ENCODE peak calls at places on chromosome 21, in nine cellular contexts. B is neural crest cell, D is breast epithelium, J is fibroblast of pulmonary artery, U is H9, T is osteocyte, Y is A549, E is uterus, F is transverse colon. H is an unnamed sample.

GRCh38 chr21:42358937-42359336 is 7.4 kb downstream of the TFF1 start:
- DNase-seq in B (no peak), D (no peak), J (no peak), U (no peak), T (no peak), Y (no peak), E (no peak), F (no peak), H (no peak)

GRCh38 chr21:26513212-26513611 is 59.9 kb downstream of the CYYR1 start:
- DNase-seq in B (no peak), D (no peak), J (peak), U (no peak), T (no peak), Y (no peak), E (no peak), F (no peak), H (no peak)

GRCh38 chr21:41894922-41895557 is 15.9 kb upstream of the PRDM15 start:
- DNase-seq in B (no peak), D (no peak), J (peak), U (no peak), T (no peak), Y (no peak), E (no peak), F (no peak), H (no peak)

GRCh38 chr21:15138475-15138874 is 73.7 kb upstream of the NRIP1 start:
- DNase-seq in B (no peak), D (no peak), J (no peak), U (no peak), T (no peak), Y (no peak), E (no peak), F (peak), H (no peak)

GRCh38 chr21:39788383-39788782 is 43.4 kb downstream of the IGSF5 start:
- DNase-seq in B (peak), D (peak), J (peak), U (peak), T (no peak), Y (peak), E (peak), F (peak), H (peak)

GRCh38 chr21:39041815-39042214 is 141.4 kb downstream of the PSMG1 start:
- DNase-seq in B (no peak), D (no peak), J (no peak), U (no peak), T (no peak), Y (no peak), E (no peak), F (no peak), H (no peak)

GRCh38 chr21:33212159-33212851 is 17.4 kb upstream of the IFNAR2 start:
- DNase-seq in B (no peak), D (no peak), J (peak), U (no peak), T (no peak), Y (no peak), E (no peak), F (no peak), H (no peak)

GRCh38 chr21:15301014-15301413 is 236.2 kb upstream of the NRIP1 start:
- DNase-seq in B (no peak), D (no peak), J (no peak), U (no peak), T (no peak), Y (peak), E (no peak), F (no peak), H (no peak)

GRCh38 chr21:16838330-16838729 is 674.5 kb upstream of the CXADR start:
- DNase-seq in B (no peak), D (no peak), J (peak), U (no peak), T (no peak), Y (no peak), E (no peak), F (no peak), H (no peak)

GRCh38 chr21:14243461-14243860 is 27.5 kb downstream of the RBM11 start:
- DNase-seq in B (no peak), D (no peak), J (no peak), U (no peak), T (no peak), Y (no peak), E (no peak), F (no peak), H (no peak)

GRCh38 chr21:42145569-42146250 is 73.2 kb upstream of the ABCG1 start:
- DNase-seq in B (peak), D (peak), J (peak), U (peak), T (no peak), Y (peak), E (peak), F (peak), H (peak)

GRCh38 chr21:42811960-42812359 is 67.4 kb downstream of the WDR4 start:
- DNase-seq in B (no peak), D (no peak), J (no peak), U (no peak), T (peak), Y (no peak), E (no peak), F (no peak), H (no peak)

GRCh38 chr21:37855568-37856391 is 60.5 kb downstream of the KCNJ6 start:
- DNase-seq in B (no peak), D (no peak), J (peak), U (no peak), T (no peak), Y (no peak), E (no peak), F (no peak), H (peak)

GRCh38 chr21:14591882-14592281 is 45.8 kb upstream of the SAMSN1 start:
- DNase-seq in B (no peak), D (no peak), J (peak), U (no peak), T (no peak), Y (no peak), E (peak), F (no peak), H (no peak)

GRCh38 chr21:42309753-42310213 is 5.4 kb downstream of the TFF3 start:
- DNase-seq in B (peak), D (no peak), J (peak), U (peak), T (no peak), Y (peak), E (no peak), F (peak), H (peak)

GRCh38 chr21:42759594-42759927 is 106.1 kb downstream of the PDE9A start:
- DNase-seq in B (no peak), D (no peak), J (no peak), U (no peak), T (no peak), Y (no peak), E (no peak), F (no peak), H (no peak)

GRCh38 chr21:15592271-15592860 is 137.4 kb upstream of the USP25 start:
- DNase-seq in B (peak), D (no peak), J (peak), U (no peak), T (no peak), Y (peak), E (no peak), F (no peak), H (no peak)

GRCh38 chr21:14092834-14093560 is 117.8 kb downstream of the LIPI start:
- DNase-seq in B (no peak), D (no peak), J (no peak), U (no peak), T (peak), Y (no peak), E (no peak), F (no peak), H (no peak)

GRCh38 chr21:42414928-42415769 is 11.4 kb downstream of the UBASH3A start:
- DNase-seq in B (no peak), D (no peak), J (peak), U (no peak), T (no peak), Y (peak), E (no peak), F (peak), H (no peak)

GRCh38 chr21:14880922-14881321 is 183.9 kb downstream of the NRIP1 start:
- DNase-seq in B (no peak), D (no peak), J (peak), U (no peak), T (no peak), Y (no peak), E (no peak), F (no peak), H (no peak)

GRCh38 chr21:38861989-38862683 is 56.4 kb downstream of the ETS2 start:
- DNase-seq in B (no peak), D (no peak), J (no peak), U (no peak), T (no peak), Y (no peak), E (no peak), F (no peak), H (no peak)

GRCh38 chr21:41207401-41208388 is 39.7 kb downstream of the BACE2 start:
- DNase-seq in B (no peak), D (no peak), J (peak), U (no peak), T (no peak), Y (no peak), E (peak), F (peak), H (no peak)

GRCh38 chr21:41861987-41862386 is 17.2 kb downstream of the PRDM15 start:
- DNase-seq in B (no peak), D (no peak), J (no peak), U (peak), T (no peak), Y (no peak), E (no peak), F (no peak), H (no peak)

GRCh38 chr21:22758478-22758877 is 1760.3 kb downstream of the NCAM2 start:
- DNase-seq in B (no peak), D (no peak), J (no peak), U (no peak), T (no peak), Y (no peak), E (no peak), F (no peak), H (no peak)

GRCh38 chr21:43306911-43307676 is 119.8 kb downstream of the SIK1 start:
- DNase-seq in B (no peak), D (no peak), J (no peak), U (no peak), T (no peak), Y (peak), E (no peak), F (peak), H (peak)

GRCh38 chr21:16116798-16117197 is 387.0 kb downstream of the USP25 start:
- DNase-seq in B (no peak), D (no peak), J (peak), U (no peak), T (no peak), Y (peak), E (no peak), F (no peak), H (no peak)

GRCh38 chr21:17387030-17387617 is 125.7 kb upstream of the CXADR start:
- DNase-seq in B (peak), D (no peak), J (peak), U (no peak), T (no peak), Y (peak), E (peak), F (peak), H (no peak)

GRCh38 chr21:39666681-39667315 is 54.1 kb downstream of the B3GALT5 start:
- DNase-seq in B (no peak), D (no peak), J (no peak), U (no peak), T (peak), Y (no peak), E (no peak), F (no peak), H (no peak)

GRCh38 chr21:14766241-14766640 is 220.1 kb upstream of the SAMSN1 start:
- DNase-seq in B (no peak), D (no peak), J (no peak), U (peak), T (no peak), Y (peak), E (no peak), F (no peak), H (no peak)

GRCh38 chr21:15422761-15423160 is 307.0 kb upstream of the USP25 start:
- DNase-seq in B (no peak), D (no peak), J (peak), U (no peak), T (no peak), Y (no peak), E (no peak), F (no peak), H (no peak)

GRCh38 chr21:38306407-38306806 is 49.6 kb downstream of the KCNJ15 start:
- DNase-seq in B (no peak), D (no peak), J (peak), U (no peak), T (no peak), Y (peak), E (no peak), F (no peak), H (no peak)

GRCh38 chr21:38688068-38688467 is 117.7 kb upstream of the ETS2 start:
- DNase-seq in B (no peak), D (no peak), J (no peak), U (no peak), T (no peak), Y (no peak), E (no peak), F (no peak), H (no peak)

GRCh38 chr21:43339668-43340067 is 87.3 kb downstream of the SIK1 start:
- DNase-seq in B (no peak), D (no peak), J (no peak), U (no peak), T (no peak), Y (peak), E (peak), F (no peak), H (no peak)

GRCh38 chr21:33042812-33043211 is 17.1 kb downstream of the OLIG2 start:
- DNase-seq in B (no peak), D (no peak), J (peak), U (no peak), T (no peak), Y (peak), E (no peak), F (no peak), H (no peak)

GRCh38 chr21:26965091-26965566 is 1.8 kb downstream of the ADAMTS5 start:
- DNase-seq in B (no peak), D (no peak), J (no peak), U (no peak), T (no peak), Y (no peak), E (no peak), F (no peak), H (no peak)

GRCh38 chr21:38679531-38679930 is 126.2 kb upstream of the ETS2 start:
- DNase-seq in B (no peak), D (no peak), J (peak), U (no peak), T (no peak), Y (no peak), E (no peak), F (no peak), H (no peak)

GRCh38 chr21:35234725-35235124 is 185.6 kb upstream of the RUNX1 start:
- DNase-seq in B (no peak), D (no peak), J (no peak), U (no peak), T (no peak), Y (no peak), E (no peak), F (no peak), H (no peak)

GRCh38 chr21:35232545-35233176 is 183.6 kb upstream of the RUNX1 start:
- DNase-seq in B (no peak), D (no peak), J (peak), U (no peak), T (no peak), Y (peak), E (no peak), F (no peak), H (no peak)

GRCh38 chr21:35229290-35229689 is 180.2 kb upstream of the RUNX1 start:
- DNase-seq in B (no peak), D (no peak), J (no peak), U (no peak), T (no peak), Y (no peak), E (no peak), F (no peak), H (no peak)

GRCh38 chr21:35227774-35228173 is 178.7 kb upstream of the RUNX1 start:
- DNase-seq in B (no peak), D (no peak), J (no peak), U (no peak), T (no peak), Y (no peak), E (no peak), F (peak), H (no peak)

GRCh38 chr21:35231115-35231514 is 182.0 kb upstream of the RUNX1 start:
- DNase-seq in B (no peak), D (no peak), J (no peak), U (no peak), T (no peak), Y (no peak), E (no peak), F (no peak), H (no peak)
- TF ChIP-seq CTCF in B (no peak), D (no peak), J (no peak), U (no peak), T (no peak), Y (no peak), E (no peak), F (no peak), H (no peak)

GRCh38 chr21:29821230-29821629 is 118.6 kb downstream of the GRIK1 start:
- DNase-seq in B (no peak), D (no peak), J (no peak), U (no peak), T (no peak), Y (no peak), E (no peak), F (no peak), H (no peak)

GRCh38 chr21:29818520-29818919 is 121.3 kb downstream of the GRIK1 start:
- DNase-seq in B (no peak), D (no peak), J (no peak), U (no peak), T (no peak), Y (no peak), E (no peak), F (no peak), H (no peak)

GRCh38 chr21:29819675-29820337 is 120.0 kb downstream of the GRIK1 start:
- DNase-seq in B (no peak), D (no peak), J (no peak), U (no peak), T (no peak), Y (no peak), E (no peak), F (no peak), H (no peak)

GRCh38 chr21:29812947-29813346 is 126.8 kb downstream of the GRIK1 start:
- DNase-seq in B (no peak), D (no peak), J (no peak), U (no peak), T (no peak), Y (no peak), E (no peak), F (no peak), H (no peak)

DNA sequence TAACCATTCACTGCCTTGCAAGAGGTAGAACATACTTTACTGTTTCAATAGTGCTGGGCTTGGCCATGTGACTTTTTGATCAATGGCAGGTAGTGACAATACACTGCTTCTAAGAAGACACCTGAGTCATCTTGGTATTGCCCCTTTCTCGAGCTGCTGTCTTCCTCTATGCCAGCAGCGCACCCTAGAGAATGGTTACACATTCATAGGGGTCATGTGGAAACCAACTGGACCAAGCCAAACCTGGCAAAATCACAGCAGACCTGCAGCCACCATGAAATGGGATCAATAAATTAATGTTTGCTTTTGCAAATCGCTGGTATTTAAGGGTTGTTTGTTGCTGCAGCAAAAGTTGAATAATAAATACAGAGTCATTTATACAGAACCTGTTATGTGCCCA is 122.3 kb downstream of the GRIK1 start:
- DNase-seq in B (no peak), D (no peak), J (no peak), U (no peak), T (no peak), Y (no peak), E (no peak), F (no peak), H (no peak)
- TF ChIP-seq CTCF in B (no peak), D (no peak), J (no peak), U (no peak), T (no peak), Y (no peak), E (no peak), F (no peak), H (no peak)

DNA sequence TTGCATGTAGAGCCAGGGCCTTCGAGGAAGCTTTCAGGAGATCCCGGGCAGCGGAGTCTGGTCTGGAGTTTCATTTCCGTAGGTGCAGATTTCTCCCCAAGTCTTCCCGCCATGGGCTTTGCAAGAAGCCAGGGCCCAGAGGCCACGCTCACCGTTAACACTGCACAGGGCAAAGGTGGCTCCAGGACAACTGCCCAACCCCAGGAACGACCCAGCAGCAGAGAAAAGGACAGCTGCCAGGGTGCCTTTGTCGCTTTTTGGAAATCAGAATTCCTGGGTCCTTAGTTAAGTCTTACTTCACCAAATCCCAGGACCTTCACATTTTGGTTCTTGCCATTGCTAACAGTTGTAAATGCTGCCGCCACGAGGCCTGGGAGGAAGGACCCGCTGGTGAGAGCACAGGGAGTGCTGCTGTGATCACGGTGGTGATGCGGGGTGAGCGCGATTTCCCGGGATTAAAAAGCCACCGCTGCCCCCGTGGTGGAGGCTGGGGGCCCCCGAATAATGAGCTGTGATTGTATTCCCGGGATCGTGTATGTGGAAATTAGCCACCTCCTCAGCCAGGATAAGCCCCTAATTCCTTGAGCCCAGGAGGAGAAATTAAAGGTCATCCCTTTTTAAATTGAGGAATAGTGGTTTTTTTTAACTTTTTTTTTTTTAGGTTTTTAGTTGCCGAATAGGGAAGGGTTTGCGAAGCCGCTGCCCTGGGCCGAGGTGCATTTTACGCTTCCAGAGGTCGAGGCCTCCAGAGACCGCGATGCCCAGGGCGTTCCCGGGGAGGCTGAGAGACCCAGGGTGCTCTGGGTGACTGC is 8.2 kb downstream of the SIM2 start:
- DNase-seq in B (no peak), D (no peak), J (peak), U (peak), T (peak), Y (no peak), E (no peak), F (no peak), H (peak)
- TF ChIP-seq CTCF in B (no peak), D (no peak), J (peak), U (peak), T (peak), Y (no peak), E (no peak), F (no peak), H (no peak)

GRCh38 chr21:35225573-35225972 is 176.5 kb upstream of the RUNX1 start:
- DNase-seq in B (no peak), D (no peak), J (no peak), U (no peak), T (no peak), Y (no peak), E (no peak), F (no peak), H (no peak)

GRCh38 chr21:35226302-35226701 is 177.2 kb upstream of the RUNX1 start:
- DNase-seq in B (no peak), D (peak), J (no peak), U (no peak), T (no peak), Y (no peak), E (no peak), F (no peak), H (no peak)

GRCh38 chr21:35222541-35222941 is 173.4 kb upstream of the RUNX1 start:
- DNase-seq in B (no peak), D (no peak), J (no peak), U (no peak), T (no peak), Y (no peak), E (no peak), F (no peak), H (no peak)

GRCh38 chr21:35222021-35222420 is 172.9 kb upstream of the RUNX1 start:
- DNase-seq in B (no peak), D (no peak), J (no peak), U (no peak), T (no peak), Y (no peak), E (no peak), F (no peak), H (no peak)

DNA sequence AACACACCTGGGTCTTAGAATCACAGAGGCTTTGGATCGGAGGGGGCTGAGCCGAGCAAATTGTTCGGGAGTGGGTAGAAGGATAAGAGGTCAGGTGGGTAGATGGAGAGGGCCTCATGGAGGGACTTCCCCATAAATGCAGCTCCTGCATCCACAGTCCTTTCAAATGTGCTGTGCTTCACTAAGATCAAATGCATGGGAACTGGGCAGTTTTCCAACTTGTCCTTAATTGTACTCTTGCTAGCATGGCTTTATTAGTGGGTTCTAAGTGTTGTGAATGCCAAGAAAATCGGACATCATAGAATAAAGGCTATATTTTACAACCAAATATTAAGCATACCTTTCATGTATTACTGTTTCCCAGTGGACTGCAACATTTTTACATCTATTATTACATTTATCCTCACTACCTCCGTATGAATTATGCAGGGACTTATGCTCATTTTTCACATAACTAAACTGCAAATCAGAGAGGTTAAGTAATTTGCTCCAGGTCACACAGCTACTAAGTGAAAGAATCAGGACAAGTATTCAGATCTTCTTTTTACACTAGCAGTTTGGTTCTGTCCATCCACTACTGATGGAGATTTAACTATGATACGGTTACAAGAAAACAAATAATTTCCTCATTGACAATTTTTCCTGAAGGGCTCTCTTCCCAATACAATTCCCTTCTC is 174.5 kb upstream of the RUNX1 start:
- DNase-seq in B (no peak), D (no peak), J (no peak), U (no peak), T (no peak), Y (no peak), E (no peak), F (no peak), H (no peak)
- TF ChIP-seq CTCF in B (no peak), D (no peak), J (no peak), U (no peak), T (no peak), Y (no peak), E (no peak), F (no peak), H (no peak)